ENCODE peak calls at places on chromosomes 5 and 9, in nine cellular contexts. Q is spleen, K is GM12878, B is sigmoid colon, F is transverse colon, C is HepG2, P is body of pancreas, G is esophagus squamous epithelium, L is HCT116. T is an unnamed sample. For H3K4me1, the result is how much of the 10 kb centered on the place peaks cover.

GRCh38 chr5:146365618-146366017 is 27.0 kb downstream of the POU4F3 start:
- DNase-seq in Q (no peak), K (no peak), B (no peak), F (no peak), C (no peak), P (no peak), G (no peak), L (no peak), T (no peak)

GRCh38 chr5:15693036-15693728 is 193.2 kb downstream of the FBXL7 start:
- DNase-seq in Q (no peak), K (no peak), B (no peak), F (no peak), C (no peak), P (no peak), G (no peak), L (no peak), T (no peak)

GRCh38 chr9:93673271-93673843 is 97.0 kb downstream of the PHF2 start:
- DNase-seq in Q (peak), K (no peak), B (peak), F (peak), C (no peak), P (peak), G (no peak), L (no peak), T (peak)

GRCh38 chr5:145942749-145943148 is 6.4 kb downstream of the SH3RF2 start:
- DNase-seq in Q (no peak), K (no peak), B (no peak), F (no peak), C (no peak), P (no peak), G (no peak), L (no peak), T (no peak)

GRCh38 chr5:107553063-107553676 is 117.6 kb downstream of the EFNA5 start:
- DNase-seq in Q (no peak), K (no peak), B (no peak), F (no peak), C (no peak), P (no peak), G (no peak), L (no peak), T (no peak)

GRCh38 chr9:120971938-120972337 is 45.3 kb upstream of the TRAF1 start:
- DNase-seq in Q (no peak), K (no peak), B (no peak), F (no peak), C (no peak), P (no peak), G (no peak), L (no peak), T (no peak)

GRCh38 chr9:84349706-84350105 is 9.1 kb upstream of the SLC28A3 start:
- DNase-seq in Q (no peak), K (no peak), B (no peak), F (no peak), C (no peak), P (no peak), G (no peak), L (no peak), T (no peak)

GRCh38 chr5:174185506-174185905 is 140.0 kb downstream of the NSG2 start:
- DNase-seq in Q (no peak), K (no peak), B (no peak), F (no peak), C (no peak), P (no peak), G (no peak), L (no peak), T (no peak)

GRCh38 chr9:81182421-81182820 is 506.9 kb downstream of the TLE1 start:
- DNase-seq in Q (no peak), K (no peak), B (no peak), F (no peak), C (no peak), P (no peak), G (no peak), L (no peak), T (no peak)

GRCh38 chr5:65874241-65874640 is 52.1 kb upstream of the ERBIN start:
- DNase-seq in Q (no peak), K (no peak), B (no peak), F (no peak), C (no peak), P (no peak), G (no peak), L (no peak), T (no peak)

GRCh38 chr5:139994234-139994633 is 48.9 kb downstream of the NRG2 start:
- DNase-seq in Q (no peak), K (no peak), B (no peak), F (no peak), C (no peak), P (no peak), G (no peak), L (no peak), T (no peak)

GRCh38 chr5:111411321-111411720 is 101.0 kb downstream of the STARD4 start:
- DNase-seq in Q (no peak), K (no peak), B (no peak), F (no peak), C (no peak), P (no peak), G (no peak), L (no peak), T (no peak)

GRCh38 chr9:29044959-29045358 is 1471.7 kb upstream of the C9orf72 start:
- DNase-seq in Q (no peak), K (no peak), B (no peak), F (no peak), C (peak), P (no peak), G (no peak), L (peak), T (no peak)

GRCh38 chr5:71810023-71810422 is 90.9 kb downstream of the CARTPT start:
- DNase-seq in Q (no peak), K (no peak), B (no peak), F (no peak), C (no peak), P (no peak), G (no peak), L (no peak), T (no peak)

GRCh38 chr5:71811779-71812178 is 92.7 kb downstream of the CARTPT start:
- DNase-seq in Q (no peak), K (no peak), B (no peak), F (no peak), C (no peak), P (no peak), G (no peak), L (no peak), T (no peak)

GRCh38 chr5:71810456-71811181 is 91.5 kb downstream of the CARTPT start:
- DNase-seq in Q (no peak), K (no peak), B (no peak), F (no peak), C (no peak), P (no peak), G (no peak), L (no peak), T (no peak)

GRCh38 chr5:71807909-71808308 is 88.8 kb downstream of the CARTPT start:
- DNase-seq in Q (no peak), K (no peak), B (no peak), F (no peak), C (no peak), P (no peak), G (no peak), L (no peak), T (no peak)

DNA sequence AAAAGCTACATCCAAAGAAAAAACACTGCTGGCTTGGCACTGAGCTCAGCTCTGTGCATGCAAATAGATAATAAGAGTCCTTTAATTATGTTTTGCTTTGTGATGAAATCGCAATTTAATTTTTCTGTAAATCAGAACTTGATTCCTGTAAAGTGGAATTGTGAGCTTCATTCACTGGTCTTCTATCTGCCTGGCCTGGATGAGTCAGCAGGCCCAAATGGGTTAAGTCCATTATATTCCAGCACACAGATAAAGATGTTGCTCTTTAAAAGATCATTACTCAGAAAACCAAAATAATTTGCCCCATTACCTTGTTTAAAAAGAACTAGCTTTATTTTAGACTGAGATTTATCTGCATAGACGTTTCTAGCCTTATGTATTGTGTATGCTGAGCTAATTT is 90.4 kb downstream of the CARTPT start:
- DNase-seq in Q (no peak), K (no peak), B (no peak), F (no peak), C (no peak), P (no peak), G (no peak), L (no peak), T (no peak)
- H3K4me1 ChIP-seq in Q (under half), K (under half), B (under half), F (under half), C (under half), P (under half), G (under half), L (under half), T (under half)

GRCh38 chr9:16744386-16744785 is 126.1 kb downstream of the BNC2 start:
- DNase-seq in Q (no peak), K (no peak), B (no peak), F (no peak), C (no peak), P (no peak), G (no peak), L (no peak), T (no peak)
- H3K4me3 ChIP-seq in Q (no peak), K (no peak), B (no peak), F (no peak), C (no peak), P (no peak), G (no peak), L (no peak), T (no peak)

GRCh38 chr5:68286612-68286912 is 71.0 kb downstream of the PIK3R1 start:
- DNase-seq in Q (no peak), K (no peak), B (no peak), F (no peak), C (no peak), P (no peak), G (no peak), L (no peak), T (no peak)
- TF ChIP-seq POLR2A in Q (no peak), K (no peak), B (no peak), F (no peak), C (no peak), P (no peak), G (no peak), L (no peak), T (no peak)

DNA sequence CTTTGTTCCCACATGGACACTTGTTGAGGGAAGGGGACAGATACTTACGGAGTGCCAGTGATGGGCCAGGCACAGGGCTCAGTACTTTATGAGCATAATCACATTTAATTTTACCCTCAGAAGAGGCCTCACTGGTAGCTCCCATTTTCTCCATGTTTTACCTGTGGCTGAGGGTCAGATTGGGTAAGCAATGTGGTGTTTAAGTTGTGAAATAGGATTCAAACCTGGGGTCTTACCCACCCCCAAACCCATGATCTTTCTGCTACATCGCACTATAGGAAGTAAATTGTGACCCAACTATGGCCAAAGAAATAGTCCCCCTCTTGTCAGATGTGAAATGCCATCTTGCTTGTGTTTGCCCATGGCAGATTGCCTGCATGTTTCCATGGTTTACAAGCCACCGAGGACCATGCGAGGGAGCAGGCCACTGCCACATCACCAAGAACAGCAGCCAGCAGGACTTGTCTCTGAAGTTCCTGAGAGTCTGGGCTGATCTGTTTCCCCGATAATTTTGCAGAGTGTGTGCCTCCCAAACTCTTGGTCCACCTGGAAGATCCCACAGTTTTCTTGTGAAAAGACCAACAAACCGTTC is 95.4 kb downstream of the MACROH2A1 start:
- DNase-seq in Q (no peak), K (no peak), B (no peak), F (no peak), C (no peak), P (no peak), G (no peak), L (no peak), T (no peak)
- H3K4me1 ChIP-seq in Q (under half), K (under half), B (under half), F (under half), C (half or more), P (under half), G (under half), L (under half), T (under half)

GRCh38 chr9:136978073-136978864 is 965 bp downstream of the PTGDS start:
- DNase-seq in Q (peak), K (no peak), B (no peak), F (peak), C (no peak), P (peak), G (no peak), L (no peak), T (peak)

GRCh38 chr9:136974834-136975535 is 2.3 kb upstream of the PTGDS start:
- DNase-seq in Q (no peak), K (no peak), B (no peak), F (no peak), C (no peak), P (no peak), G (no peak), L (no peak), T (no peak)

GRCh38 chr9:136975624-136976023 is 1.7 kb upstream of the PTGDS start:
- DNase-seq in Q (peak), K (no peak), B (no peak), F (no peak), C (peak), P (no peak), G (no peak), L (no peak), T (no peak)

GRCh38 chr9:136978865-136979544 is 1.7 kb downstream of the PTGDS start:
- DNase-seq in Q (no peak), K (no peak), B (no peak), F (no peak), C (no peak), P (no peak), G (no peak), L (no peak), T (no peak)

DNA sequence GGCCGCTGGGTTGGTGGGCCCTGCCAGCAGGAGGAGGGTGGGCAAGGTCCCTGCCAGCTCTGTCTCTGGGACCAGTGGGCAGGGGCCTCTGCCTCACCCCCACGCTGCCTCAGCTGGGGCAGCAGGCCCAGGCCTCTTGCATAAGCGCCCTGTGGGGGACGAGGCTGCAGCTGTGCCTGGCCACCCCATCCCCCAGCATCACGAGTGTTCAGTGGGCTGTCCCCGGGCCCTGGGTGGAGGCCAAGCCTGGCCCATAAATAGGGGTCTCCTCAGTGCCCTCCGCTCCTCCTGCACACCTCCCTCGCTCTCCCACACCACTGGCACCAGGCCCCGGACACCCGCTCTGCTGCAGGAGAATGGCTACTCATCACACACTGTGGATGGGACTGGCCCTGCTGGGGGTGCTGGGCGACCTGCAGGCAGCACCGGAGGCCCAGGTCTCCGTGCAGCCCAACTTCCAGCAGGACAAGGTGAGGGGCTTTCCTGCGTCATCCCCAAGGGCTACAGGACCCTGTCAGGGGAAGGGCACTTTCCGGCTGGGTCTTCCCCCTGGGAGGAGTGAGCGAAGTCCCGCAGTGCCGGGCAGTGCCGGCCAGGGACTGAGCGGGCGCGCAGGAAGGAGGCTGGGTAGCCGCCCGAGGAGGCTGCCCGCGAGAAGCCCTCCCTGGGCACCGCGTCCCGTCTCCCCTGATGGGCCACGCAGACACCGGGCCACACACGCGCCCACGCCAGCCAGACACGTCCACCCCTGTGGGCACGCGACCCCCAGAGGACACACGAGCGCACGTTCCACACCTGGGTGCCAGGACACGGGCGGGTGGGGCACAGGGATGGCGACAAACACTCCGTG is at the start of gene PTGDS:
- DNase-seq in Q (no peak), K (no peak), B (no peak), F (no peak), C (no peak), P (no peak), G (no peak), L (no peak), T (no peak)
- H3K4me3 ChIP-seq in Q (peak), K (no peak), B (peak), F (peak), C (no peak), P (no peak), G (peak), L (peak), T (peak)

DNA sequence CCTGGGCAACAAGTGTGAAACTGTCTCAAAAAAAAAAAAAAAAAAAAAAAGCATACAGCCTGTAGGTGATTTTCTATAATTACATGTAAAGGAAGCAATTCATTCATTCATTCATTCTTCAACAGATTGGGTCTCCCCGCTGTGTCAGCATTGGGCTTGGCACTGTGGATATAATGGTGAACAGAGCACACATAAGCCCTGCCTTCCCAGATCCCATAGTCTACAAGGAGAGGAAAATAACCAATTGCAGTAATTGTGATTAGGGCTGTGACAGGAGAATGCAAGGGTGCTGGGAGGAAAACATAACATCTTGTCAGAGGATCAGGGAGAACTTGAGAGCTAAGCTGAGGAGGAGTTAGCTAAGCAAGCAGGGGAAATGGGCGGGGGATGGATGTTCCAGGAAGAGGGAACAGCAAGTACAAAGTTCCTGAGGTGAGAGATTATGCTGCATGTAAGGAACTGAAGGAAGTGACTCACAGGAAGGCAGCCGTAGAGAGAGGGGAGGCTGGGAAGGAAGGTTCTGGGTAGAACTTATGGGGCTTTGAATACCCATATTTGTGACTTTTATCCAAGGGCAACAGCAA is 24.0 kb upstream of the KLF9 start:
- DNase-seq in Q (no peak), K (no peak), B (peak), F (peak), C (peak), P (peak), G (no peak), L (peak), T (peak)
- TF ChIP-seq POLR2A in Q (no peak), K (no peak), B (peak), F (peak), C (no peak), P (peak), G (no peak), L (no peak), T (no peak)

DNA sequence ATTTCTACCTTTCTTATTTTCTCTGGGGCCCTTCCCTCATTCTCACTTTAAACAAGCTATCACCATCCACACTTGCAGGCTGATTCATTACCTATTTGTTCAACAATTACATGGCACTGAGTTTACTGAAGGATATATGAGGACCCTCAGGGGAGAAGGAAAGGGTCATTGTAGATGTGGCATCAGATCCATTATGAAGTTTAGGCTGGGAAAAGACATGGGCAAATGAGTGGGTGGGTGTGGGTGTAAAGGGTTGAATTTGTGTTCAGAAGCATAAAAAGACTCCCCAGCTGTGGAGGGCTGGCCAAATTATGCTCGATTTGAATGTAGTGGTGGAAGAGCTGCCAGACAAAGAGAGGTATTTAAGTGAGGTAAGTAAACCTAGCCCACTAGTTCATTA is 55.9 kb upstream of the MTAP start:
- DNase-seq in Q (no peak), K (no peak), B (no peak), F (no peak), C (no peak), P (no peak), G (no peak), L (no peak), T (no peak)
- H3K4me1 ChIP-seq in Q (under half), K (under half), B (under half), F (under half), C (under half), P (under half), G (under half), L (under half), T (under half)

GRCh38 chr5:31194892-31195291 is 1.4 kb downstream of the CDH6 start:
- DNase-seq in Q (no peak), K (no peak), B (no peak), F (no peak), C (no peak), P (no peak), G (no peak), L (no peak), T (no peak)
- H3K4me3 ChIP-seq in Q (no peak), K (no peak), B (peak), F (peak), C (no peak), P (no peak), G (peak), L (no peak), T (peak)

GRCh38 chr5:55324006-55324405 is 16.2 kb downstream of the MTREX start:
- DNase-seq in Q (no peak), K (no peak), B (no peak), F (no peak), C (peak), P (no peak), G (no peak), L (no peak), T (no peak)
- TF ChIP-seq POLR2A in Q (no peak), K (no peak), B (no peak), F (no peak), C (no peak), P (no peak), G (no peak), L (no peak), T (no peak)

DNA sequence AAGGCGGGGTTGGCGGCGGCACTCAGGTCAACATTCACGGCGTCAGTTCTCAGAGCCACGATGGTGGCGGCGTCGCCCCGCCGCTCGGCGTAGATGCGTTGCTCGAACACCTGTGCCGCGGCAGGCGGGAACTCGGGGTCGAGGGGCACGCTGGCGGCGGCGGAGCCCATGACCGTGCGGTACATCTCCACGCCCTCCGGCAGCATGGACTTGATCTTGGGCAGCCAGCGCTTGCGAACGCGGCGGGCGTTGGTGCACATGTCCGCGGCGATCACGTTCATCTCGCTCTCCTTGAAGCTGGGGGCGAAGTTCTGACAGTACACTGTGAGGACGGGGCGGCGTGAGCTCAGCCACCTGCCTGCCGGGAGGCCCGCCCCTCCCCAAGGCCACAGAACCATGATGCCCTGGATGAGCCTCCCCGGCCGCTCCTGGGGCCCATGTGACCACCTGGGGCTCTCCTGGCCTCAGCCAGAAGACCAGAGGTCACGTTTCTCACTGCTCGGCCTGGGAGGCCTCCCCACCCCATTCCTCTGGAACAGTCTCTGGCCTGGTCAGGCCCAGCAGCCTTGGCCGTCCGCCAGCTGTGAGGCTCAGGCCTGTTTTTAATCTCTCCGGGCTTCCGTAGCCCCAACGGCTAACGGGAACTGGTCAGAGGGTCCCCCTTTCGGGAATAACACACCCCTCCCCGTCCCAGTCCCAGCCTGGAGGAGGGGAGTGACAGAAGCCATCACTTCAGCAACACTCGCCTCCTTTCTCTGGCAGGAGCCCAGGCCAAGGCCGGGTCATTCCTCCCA is 50.7 kb upstream of the UBAC1 start:
- DNase-seq in Q (peak), K (no peak), B (peak), F (peak), C (peak), P (peak), G (no peak), L (no peak), T (peak)
- H3K4me1 ChIP-seq in Q (under half), K (under half), B (under half), F (under half), C (half or more), P (under half), G (under half), L (under half), T (under half)